ENCODE peak calls at places on chromosomes 4 and X, in seven cellular contexts. I is Daoy; F is substantia nigra; A is effector CD4-positive, alpha-beta T cell; Q is NCI-H1436; E is Right ventricle myocardium inferior; L is EH. B is an unnamed sample.

GRCh38 chrX:16160729-16161128 is 6.6 kb upstream of the MAGEB17 start:
- DNase-seq in L (peak), Q (no peak), F (no peak), E (no peak), I (peak), A (no peak), B (peak)

GRCh38 chrX:30653415-30654131 is at the start of gene GK:
- DNase-seq in F (peak), I (peak), Q (no peak), E (peak), L (peak), A (no peak), B (peak)

GRCh38 chrX:103716967-103717366 is 6.3 kb downstream of the TMEM31 start:
- DNase-seq in L (peak), I (peak), Q (no peak), E (no peak), F (no peak), A (no peak), B (peak)

GRCh38 chrX:68823413-68824151 is 5.2 kb upstream of the EFNB1 start:
- DNase-seq in F (no peak), Q (no peak), L (no peak), I (no peak), A (no peak), E (no peak), B (no peak)

GRCh38 chr4:91914176-91914804 is 389.5 kb upstream of the GRID2 start:
- DNase-seq in A (no peak), Q (no peak), F (no peak), E (no peak), L (no peak), I (no peak), B (no peak)

GRCh38 chrX:35890699-35891098 is 28.8 kb upstream of the CFAP47 start:
- DNase-seq in L (peak), E (no peak), Q (peak), F (no peak), I (peak), A (no peak), B (peak)

GRCh38 chrX:115364625-115365024 is 75.1 kb downstream of the LUZP4 start:
- DNase-seq in I (no peak), E (no peak), L (no peak), F (no peak), A (no peak), Q (no peak), B (no peak)

GRCh38 chr4:74117024-74117534 is 18.1 kb upstream of the CXCL2 start:
- DNase-seq in L (peak), F (peak), A (no peak), Q (no peak), E (no peak), I (peak), B (peak)

GRCh38 chrX:119417842-119418241 is 18.7 kb downstream of the SLC25A43 start:
- DNase-seq in L (no peak), E (no peak), A (no peak), F (no peak), I (no peak), Q (no peak), B (peak)

GRCh38 chrX:142251202-142251601 is 46.1 kb upstream of the MAGEC2 start:
- DNase-seq in I (no peak), E (no peak), Q (no peak), A (no peak), L (no peak), F (no peak), B (no peak)

GRCh38 chr4:7941111-7942018 is 1.7 kb upstream of the AFAP1 start:
- DNase-seq in E (no peak), F (no peak), Q (no peak), L (peak), A (no peak), I (peak), B (peak)

GRCh38 chrX:103233263-103233662 is 18.4 kb downstream of the BEX4 start:
- DNase-seq in Q (no peak), I (no peak), A (no peak), E (no peak), L (no peak), F (no peak), B (no peak)

GRCh38 chr4:47926667-47927258 is 12.4 kb upstream of the NFXL1 start:
- DNase-seq in Q (peak), F (no peak), I (peak), E (peak), L (peak), A (peak), B (peak)

GRCh38 chrX:104359124-104359523 is 104.4 kb upstream of the ESX1 start:
- DNase-seq in I (no peak), A (no peak), L (no peak), E (no peak), Q (no peak), F (no peak), B (no peak)

GRCh38 chr4:186021461-186022167 is 47.3 kb upstream of the TLR3 start:
- DNase-seq in E (no peak), Q (no peak), A (no peak), F (no peak), L (peak), I (peak), B (peak)